ENCODE peak calls at places on chromosomes 4 and X, in nine cellular contexts. Q is BJ, S is OCI-LY7, L is adrenal gland, Y is GM12865, K is PC-3, T is AG04449, H is cardiac muscle cell, E is kidney epithelial cell. F is an unnamed sample.

GRCh38 chr4:38691251-38692008 is 27.4 kb downstream of the KLF3 start:
- DNase-seq in H (peak), Y (no peak), S (no peak), T (peak), Q (peak), K (no peak), E (no peak), L (no peak), F (no peak)

GRCh38 chr4:40445671-40446070 is 110.5 kb downstream of the CHRNA9 start:
- DNase-seq in H (no peak), E (no peak), Y (no peak), K (no peak), Q (no peak), S (no peak), T (no peak), L (no peak), F (no peak)

GRCh38 chrX:34655496-34656258 is 1.4 kb downstream of the TMEM47 start:
- DNase-seq in S (no peak), E (no peak), H (peak), T (no peak), K (no peak), Q (no peak), L (no peak), Y (no peak), F (no peak)

GRCh38 chr4:133808151-133808550 is 393.4 kb downstream of the PABPC4L start:
- DNase-seq in T (no peak), E (no peak), Q (no peak), K (no peak), L (no peak), S (no peak), H (no peak), Y (no peak), F (no peak)

GRCh38 chr4:150986085-150986484 is 29.0 kb downstream of the LRBA start:
- DNase-seq in K (no peak), Q (no peak), S (no peak), E (no peak), L (no peak), Y (peak), H (no peak), T (no peak), F (no peak)

GRCh38 chrX:48934581-48935331 is 15.9 kb upstream of the PIM2 start:
- DNase-seq in S (no peak), Q (no peak), T (no peak), E (no peak), H (no peak), K (no peak), Y (no peak), L (no peak), F (no peak)

GRCh38 chr4:99723555-99724450 is 66.2 kb upstream of the C4orf54 start:
- DNase-seq in E (peak), Y (no peak), K (peak), H (peak), T (no peak), L (peak), Q (peak), S (no peak), F (peak)

GRCh38 chr4:123390846-123391456 is 5.6 kb upstream of the SPRY1 start:
- DNase-seq in Q (no peak), Y (peak), E (no peak), T (no peak), K (peak), H (peak), L (no peak), S (peak), F (no peak)

GRCh38 chr4:152540293-152540674 is 4.4 kb upstream of the FBXW7 start:
- DNase-seq in L (no peak), E (no peak), K (no peak), T (no peak), Y (peak), S (no peak), H (no peak), Q (no peak), F (no peak)

GRCh38 chrX:131288738-131289511 is at the start of gene IGSF1:
- DNase-seq in L (peak), K (no peak), T (no peak), S (no peak), Y (no peak), Q (no peak), E (peak), H (peak), F (no peak)

GRCh38 chrX:24144528-24144927 is 5.0 kb upstream of the ZFX start:
- DNase-seq in E (no peak), S (no peak), Q (no peak), L (no peak), H (no peak), K (no peak), Y (no peak), T (no peak), F (no peak)

GRCh38 chrX:119617511-119618164 is 11.4 kb upstream of the NKRF start:
- DNase-seq in H (no peak), S (peak), Y (peak), L (no peak), Q (no peak), T (no peak), E (no peak), K (no peak), F (no peak)

GRCh38 chr4:173056708-173057107 is 111.9 kb upstream of the GALNT7 start:
- DNase-seq in K (no peak), Q (no peak), T (no peak), Y (no peak), L (no peak), H (no peak), E (no peak), S (no peak), F (no peak)

GRCh38 chr4:184795214-184795844 is 30.4 kb downstream of the ACSL1 start:
- DNase-seq in S (no peak), Q (no peak), E (no peak), K (no peak), L (no peak), T (no peak), H (peak), Y (no peak), F (peak)

GRCh38 chrX:55710701-55711100 is 6.8 kb upstream of the RRAGB start:
- DNase-seq in Q (no peak), S (no peak), E (peak), Y (no peak), T (no peak), L (peak), H (peak), K (peak), F (peak)

GRCh38 chrX:97854071-97854470 is 970.4 kb downstream of the RPA4 start:
- DNase-seq in S (no peak), E (no peak), Y (no peak), T (no peak), L (no peak), H (no peak), K (no peak), Q (no peak), F (no peak)

GRCh38 chr4:41050840-41051775 is 163.2 kb downstream of the APBB2 start:
- DNase-seq in Q (no peak), Y (no peak), S (no peak), L (no peak), T (no peak), E (no peak), H (no peak), K (no peak), F (no peak)

GRCh38 chrX:15594371-15594770 is 6.4 kb downstream of the ACE2 start:
- DNase-seq in S (no peak), Y (no peak), T (no peak), K (peak), H (no peak), L (no peak), Q (no peak), E (no peak), F (no peak)

GRCh38 chr4:1516261-1516660 is 110.0 kb upstream of the NKX1-1 start:
- DNase-seq in L (no peak), Q (no peak), K (no peak), H (no peak), E (no peak), Y (no peak), S (no peak), T (no peak), F (no peak)

GRCh38 chr4:158356331-158356730 is 146.0 kb downstream of the TMEM144 start:
- DNase-seq in K (no peak), Y (no peak), L (no peak), S (no peak), H (no peak), E (no peak), T (no peak), Q (no peak), F (no peak)

DNA sequence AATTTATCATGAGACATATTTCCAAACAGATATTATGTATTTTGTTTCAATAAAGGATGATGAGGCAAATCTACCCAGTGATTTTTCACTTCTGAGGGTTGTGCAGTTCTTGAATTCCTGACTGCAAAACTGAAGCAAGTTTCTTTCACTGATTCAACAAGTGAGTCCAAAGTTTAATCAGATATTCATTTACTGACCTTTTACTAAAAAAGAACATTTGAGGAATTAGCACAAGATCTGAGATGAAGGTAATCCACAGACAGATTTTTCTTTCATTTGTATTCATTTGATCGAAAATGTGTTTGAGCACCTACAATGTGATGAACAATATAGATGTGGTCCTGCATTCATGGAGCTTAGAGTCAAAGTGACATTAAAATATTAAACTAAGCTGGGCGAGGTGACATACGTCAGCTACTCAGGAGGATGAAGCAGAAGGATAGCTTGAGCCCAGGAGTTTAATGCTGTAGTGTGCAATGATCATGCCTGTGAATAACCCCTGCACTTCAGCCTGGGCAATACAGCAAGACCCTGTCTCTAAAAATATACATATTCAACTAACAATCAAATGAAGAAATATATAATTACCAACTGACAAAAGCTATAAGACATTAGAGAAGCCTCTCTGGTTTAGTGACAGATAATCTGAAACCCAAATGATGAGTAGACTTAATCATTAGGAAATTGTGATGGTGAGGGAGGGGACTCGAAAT is 76.6 kb downstream of the ANXA3 start:
- DNase-seq in K (no peak), E (no peak), L (no peak), T (no peak), S (no peak), H (no peak), Y (no peak), Q (no peak), F (no peak)
- TF ChIP-seq CTCF in K (no peak), E (no peak), L (no peak), T (no peak), S (no peak), H (no peak), Y (no peak), Q (no peak), F (no peak)

GRCh38 chr4:74367656-74368055 is 2.7 kb downstream of the EREG start:
- DNase-seq in E (no peak), H (no peak), Y (no peak), T (no peak), Q (no peak), L (no peak), K (peak), S (no peak), F (no peak)

GRCh38 chr4:74366367-74366891 is 1.5 kb downstream of the EREG start:
- DNase-seq in T (no peak), Q (no peak), K (no peak), E (no peak), L (no peak), S (no peak), H (peak), Y (peak), F (no peak)

GRCh38 chr4:74365761-74366160 is 816 bp downstream of the EREG start:
- DNase-seq in L (no peak), K (no peak), Q (no peak), S (no peak), E (no peak), T (no peak), Y (no peak), H (peak), F (no peak)

GRCh38 chr4:74370912-74371311 is 6.0 kb downstream of the EREG start:
- DNase-seq in K (peak), E (no peak), L (peak), H (peak), T (no peak), Y (peak), Q (no peak), S (peak), F (no peak)

DNA sequence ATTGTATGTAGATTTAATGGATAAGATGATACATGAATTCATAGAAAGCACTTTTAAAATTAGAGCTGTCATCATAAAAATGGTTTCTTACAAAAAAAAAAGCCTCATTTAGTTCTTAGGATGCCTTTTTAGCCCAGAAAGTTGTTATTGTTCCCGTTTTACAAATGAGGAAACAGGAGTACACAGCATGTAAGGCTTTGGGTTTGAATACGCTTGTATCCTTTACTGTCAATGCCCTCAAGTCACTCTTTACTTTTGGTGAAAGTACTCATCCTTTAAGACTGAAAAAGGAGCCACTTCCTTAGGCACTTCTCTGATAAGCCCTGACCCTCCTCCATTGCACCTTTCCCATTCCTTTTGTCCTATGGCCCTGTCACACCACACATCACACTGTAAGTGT is 4.9 kb downstream of the EREG start:
- DNase-seq in Y (no peak), E (no peak), K (no peak), T (no peak), Q (no peak), L (no peak), S (no peak), H (no peak), F (no peak)
- H3K4me3 ChIP-seq in Y (no peak), E (no peak), K (no peak), T (no peak), Q (no peak), L (no peak), S (no peak), H (no peak), F (no peak)

DNA sequence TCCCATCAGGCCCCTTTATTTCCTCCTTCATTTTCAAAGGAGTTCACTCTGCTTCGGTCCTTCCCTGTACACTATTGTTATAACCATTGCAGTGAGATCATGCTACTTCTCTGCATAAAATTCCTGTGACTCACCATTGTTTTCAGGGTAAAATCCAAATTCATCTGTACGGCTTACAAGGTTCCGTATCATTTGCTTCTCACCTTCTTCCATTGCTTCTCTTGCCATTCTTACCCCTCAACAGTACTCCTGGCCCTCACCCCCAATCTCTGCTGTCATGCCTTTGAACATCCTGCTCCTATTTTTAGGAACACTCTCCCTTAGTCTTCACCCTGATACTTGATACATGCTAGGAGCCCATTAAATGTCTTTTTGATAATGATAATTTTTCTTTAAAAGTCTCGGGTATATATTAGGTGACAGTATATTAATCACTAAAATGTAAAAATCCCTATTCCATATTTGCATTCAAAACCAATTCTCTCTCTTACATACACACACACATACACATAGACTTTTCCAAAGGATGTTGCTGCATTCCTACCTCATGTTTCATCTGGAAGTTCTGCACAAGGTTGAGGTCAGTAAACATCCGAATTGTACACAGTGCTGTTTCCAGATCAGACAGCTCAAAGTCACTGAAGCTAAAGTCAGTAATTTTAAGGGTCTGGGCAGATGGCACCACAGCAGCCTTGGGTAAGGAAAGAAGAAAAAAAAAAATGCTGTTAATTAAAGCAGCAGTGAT is 103.4 kb downstream of the PDE5A start:
- DNase-seq in Q (peak), H (peak), S (no peak), L (no peak), E (peak), T (peak), Y (no peak), K (peak), F (peak)
- TF ChIP-seq CTCF in Q (no peak), H (no peak), S (no peak), L (no peak), E (no peak), T (no peak), Y (no peak), K (no peak), F (no peak)

GRCh38 chrX:1389993-1390285 is 2.0 kb downstream of the SLC25A6 start:
- DNase-seq in L (no peak), S (no peak), Q (no peak), H (no peak), E (no peak), Y (no peak), K (no peak), T (no peak), F (no peak)
- H3K4me3 ChIP-seq in L (no peak), S (peak), Q (no peak), H (no peak), E (no peak), Y (no peak), K (peak), T (no peak), F (peak)

GRCh38 chr4:176357359-176358082 is 37.8 kb downstream of the SPCS3 start:
- DNase-seq in Y (peak), S (no peak), E (no peak), L (no peak), Q (no peak), H (no peak), T (no peak), K (no peak), F (no peak)
- TF ChIP-seq CTCF in Y (no peak), S (no peak), E (no peak), L (no peak), Q (no peak), H (no peak), T (no peak), K (no peak), F (no peak)

DNA sequence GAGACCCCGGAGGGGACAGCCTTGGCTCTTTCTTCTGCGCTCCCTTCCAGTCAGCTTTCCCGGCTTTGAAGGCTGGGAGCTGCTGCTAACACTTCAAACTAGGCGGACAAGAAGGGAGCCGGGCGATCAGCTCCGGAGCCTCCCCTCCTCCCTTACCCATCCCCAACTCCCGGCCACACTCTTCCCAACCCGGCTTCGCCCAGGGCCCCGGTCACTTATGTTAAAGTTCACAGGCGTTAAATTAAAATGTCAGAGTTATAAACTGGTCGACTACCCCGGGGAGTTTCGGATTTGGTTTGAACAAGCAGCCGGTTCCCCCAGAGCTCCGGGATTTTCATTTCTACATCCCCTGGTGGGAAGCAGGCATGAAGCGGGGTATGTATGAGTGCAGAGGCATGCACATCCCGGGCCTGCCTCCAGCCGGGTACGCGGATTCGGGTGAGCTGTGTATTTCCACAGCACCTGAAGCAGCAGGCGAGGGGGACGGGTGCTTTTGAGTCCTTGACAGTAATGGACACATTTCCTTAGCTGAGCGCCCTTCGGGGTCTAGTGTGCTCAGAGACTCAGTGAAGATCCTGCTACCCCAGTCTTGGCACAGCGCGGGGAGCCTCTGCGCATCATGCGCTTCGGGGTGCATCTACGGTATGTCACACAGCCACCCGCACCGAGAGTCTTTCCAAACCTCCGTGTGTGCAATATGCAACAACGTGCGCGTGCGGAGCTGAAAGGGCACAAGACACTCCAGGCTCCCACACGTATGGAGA is 883 bp downstream of the UNC5C start:
- DNase-seq in H (peak), Q (no peak), K (peak), L (peak), T (no peak), S (no peak), E (no peak), Y (peak), F (no peak)
- H3K4me3 ChIP-seq in H (peak), Q (no peak), K (peak), L (peak), T (no peak), S (no peak), E (peak), Y (no peak), F (peak)

GRCh38 chr4:12439633-12440305 is 1011.1 kb upstream of the HS3ST1 start:
- DNase-seq in Y (no peak), T (no peak), H (peak), E (no peak), L (no peak), S (no peak), K (no peak), Q (no peak), F (peak)

GRCh38 chr4:12446237-12446636 is 1017.5 kb upstream of the HS3ST1 start:
- DNase-seq in K (no peak), Y (no peak), S (no peak), T (no peak), H (peak), L (no peak), E (no peak), Q (no peak), F (no peak)

GRCh38 chr4:12446650-12447049 is 1018.0 kb upstream of the HS3ST1 start:
- DNase-seq in K (no peak), Y (no peak), S (no peak), L (no peak), T (no peak), Q (no peak), E (no peak), H (peak), F (no peak)

GRCh38 chr4:12445711-12446110 is 1017.0 kb upstream of the HS3ST1 start:
- DNase-seq in K (no peak), L (no peak), H (peak), S (no peak), E (no peak), Y (no peak), T (no peak), Q (no peak), F (no peak)
- TF ChIP-seq CTCF in K (no peak), L (no peak), H (no peak), S (no peak), E (no peak), Y (no peak), T (no peak), Q (no peak), F (no peak)

F was measured in retinal pigment epithelial cell.